ENCODE peak calls at places on chromosome 3, in six cellular contexts. W is substantia nigra; A is dorsolateral prefrontal cortex; F is CD8-positive, alpha-beta T cell; P is neuronal stem cell; R is fibroblast of lung. Z is an unnamed sample.

GRCh38 chr3:40971191-40972168 is 227.8 kb upstream of the CTNNB1 start:
- DNase-seq in W (no peak), A (no peak), R (peak), F (no peak), P (no peak), Z (peak)

GRCh38 chr3:31039145-31039544 is 144.7 kb upstream of the GADL1 start:
- DNase-seq in A (no peak), F (no peak), R (no peak), W (no peak), P (no peak), Z (no peak)

GRCh38 chr3:178752843-178753242 is 216.6 kb downstream of the KCNMB2 start:
- DNase-seq in R (no peak), F (no peak), P (no peak), W (no peak), A (no peak), Z (no peak)

GRCh38 chr3:45560270-45561020 is 34.1 kb upstream of the LIMD1 start:
- DNase-seq in A (no peak), R (peak), W (peak), F (no peak), P (no peak), Z (peak)

GRCh38 chr3:2713923-2714322 is 396.3 kb downstream of the IL5RA start:
- DNase-seq in P (no peak), A (no peak), R (peak), F (no peak), W (no peak), Z (no peak)

GRCh38 chr3:177150970-177151627 is 46.2 kb downstream of the TBL1XR1 start:
- DNase-seq in A (no peak), F (no peak), R (peak), P (no peak), W (no peak), Z (no peak)

GRCh38 chr3:133895208-133896001 is at the start of gene RAB6B:
- DNase-seq in R (peak), A (no peak), W (no peak), P (peak), F (no peak), Z (no peak)

GRCh38 chr3:127486337-127486944 is 104.1 kb downstream of the TPRA1 start:
- DNase-seq in W (no peak), R (no peak), A (no peak), P (no peak), F (peak), Z (no peak)

GRCh38 chr3:79618883-79619282 is 148.9 kb downstream of the ROBO1 start:
- DNase-seq in P (no peak), F (no peak), W (no peak), R (no peak), A (no peak), Z (no peak)

GRCh38 chr3:157098823-157099185 is 61.1 kb downstream of the CCNL1 start:
- DNase-seq in P (no peak), A (no peak), R (peak), W (no peak), F (no peak), Z (no peak)

GRCh38 chr3:62527484-62527883 is 154.1 kb upstream of the FEZF2 start:
- DNase-seq in R (no peak), W (no peak), A (no peak), F (no peak), P (no peak), Z (no peak)

GRCh38 chr3:32451049-32451659 is 51.5 kb downstream of the CMTM6 start:
- DNase-seq in R (no peak), A (no peak), W (no peak), P (peak), F (peak), Z (no peak)

GRCh38 chr3:126549861-126550487 is 8.8 kb downstream of the C3orf22 start:
- DNase-seq in F (no peak), P (no peak), A (no peak), R (no peak), W (no peak), Z (peak)

GRCh38 chr3:30858894-30859389 is 35.5 kb downstream of the GADL1 start:
- DNase-seq in P (no peak), R (no peak), F (no peak), W (no peak), A (no peak), Z (no peak)

GRCh38 chr3:139427283-139428060 is 38.0 kb upstream of the COPB2 start:
- DNase-seq in A (no peak), P (peak), W (no peak), F (no peak), R (peak), Z (no peak)

GRCh38 chr3:50204052-50204803 is 843 bp upstream of the SLC38A3 start:
- DNase-seq in W (no peak), A (no peak), R (no peak), F (no peak), P (no peak), Z (no peak)

GRCh38 chr3:4588410-4588809 is 95.3 kb downstream of the ITPR1 start:
- DNase-seq in F (no peak), P (no peak), R (peak), A (no peak), W (no peak), Z (no peak)

GRCh38 chr3:127732879-127733350 is 60.2 kb downstream of the ABTB1 start:
- DNase-seq in P (no peak), A (no peak), R (no peak), W (no peak), F (no peak), Z (no peak)

GRCh38 chr3:69941439-69942176 is 57.9 kb upstream of the SAMMSON start:
- DNase-seq in P (no peak), A (no peak), F (no peak), R (peak), W (no peak), Z (no peak)

GRCh38 chr3:55795736-55796135 is 308.6 kb upstream of the WNT5A start:
- DNase-seq in A (no peak), F (no peak), W (no peak), R (no peak), P (no peak), Z (no peak)

GRCh38 chr3:65146149-65146548 is 458.3 kb upstream of the ADAMTS9 start:
- DNase-seq in P (no peak), F (no peak), R (peak), A (no peak), W (no peak), Z (no peak)

DNA sequence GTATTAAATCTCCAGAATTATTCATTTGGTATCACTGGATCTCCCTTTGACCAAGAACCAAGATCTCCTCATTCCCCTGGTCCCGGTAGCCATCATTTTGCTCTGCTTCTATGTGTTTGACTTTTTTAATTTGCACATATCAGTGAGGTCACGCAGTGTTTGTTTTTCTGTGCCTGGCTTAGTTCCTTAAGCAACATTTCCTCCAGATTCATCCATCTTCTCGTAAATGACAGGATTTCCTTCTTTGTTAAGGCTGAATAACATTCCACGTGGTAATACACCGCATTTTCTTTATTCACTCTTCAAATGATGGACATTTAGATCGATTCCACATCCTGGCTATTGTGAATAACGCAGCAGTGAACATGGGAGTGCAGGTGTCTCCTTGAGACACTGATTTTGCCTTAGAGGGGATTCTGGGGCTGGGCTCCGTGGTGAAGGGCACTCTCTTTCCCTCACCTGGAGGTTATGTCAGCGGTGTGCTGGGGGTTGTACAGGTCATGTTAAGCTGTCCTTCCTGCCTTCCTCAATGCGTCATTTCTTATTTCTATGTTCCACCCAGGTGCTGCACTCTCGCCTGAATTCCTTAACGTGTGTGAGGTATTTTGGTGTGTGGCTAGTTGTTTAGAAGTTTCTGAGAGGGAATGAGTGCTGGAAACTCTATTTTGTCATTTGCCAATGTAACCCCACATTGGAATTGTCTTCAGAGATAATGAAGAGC is 212.2 kb downstream of the LPP start:
- DNase-seq in A (no peak), P (no peak), R (peak), F (no peak), W (no peak), Z (no peak)
- H3K27ac ChIP-seq in A (no peak), P (no peak), R (no peak), F (no peak), W (no peak), Z (peak)

GRCh38 chr3:152282813-152283212 is 14.1 kb downstream of the MBNL1 start:
- DNase-seq in R (no peak), P (no peak), W (no peak), F (no peak), A (no peak), Z (no peak)
- H3K27ac ChIP-seq in R (no peak), P (no peak), W (peak), F (no peak), A (peak), Z (peak)

DNA sequence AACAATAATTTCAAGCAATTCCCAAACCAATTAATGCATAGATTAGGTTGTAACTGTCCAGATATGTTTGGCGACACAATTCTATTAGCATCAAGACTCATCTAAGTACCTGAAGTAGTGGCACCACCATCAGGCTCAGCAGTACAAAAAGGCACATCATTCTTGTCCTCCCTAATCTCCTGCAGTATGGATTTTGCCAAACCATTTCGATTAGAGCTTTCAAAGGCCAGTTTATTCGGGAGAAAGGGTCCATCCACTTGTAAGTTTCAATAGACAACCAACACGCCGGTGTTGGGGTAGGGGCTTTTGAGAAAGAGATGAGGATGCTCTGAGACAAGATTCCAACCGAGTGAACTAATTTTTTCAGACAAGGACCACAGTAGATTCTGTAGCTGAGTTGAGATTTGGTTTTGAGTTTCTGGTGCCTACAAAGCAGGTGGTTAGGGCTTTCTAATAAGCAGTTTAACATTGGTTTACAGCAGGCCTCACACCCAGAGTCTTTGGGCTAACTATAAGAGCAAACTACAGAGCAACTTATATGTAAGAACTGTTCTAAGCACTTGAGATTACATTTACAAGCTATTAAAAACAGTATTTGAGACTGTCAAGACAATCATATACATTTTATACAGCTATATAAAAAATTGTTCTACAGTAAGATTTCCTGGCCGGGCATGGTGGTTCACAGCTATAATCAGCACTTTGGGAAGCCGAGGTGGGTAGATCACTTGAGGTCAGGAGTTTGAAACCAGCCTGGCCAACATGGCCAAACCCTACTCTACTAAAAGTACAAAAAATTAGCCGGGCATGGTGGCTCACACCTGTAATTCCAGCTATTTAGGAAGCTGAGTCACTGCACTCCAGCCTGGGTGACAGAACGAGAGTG is 4.5 kb downstream of the RPL22L1 start:
- DNase-seq in P (no peak), F (no peak), A (no peak), W (no peak), R (peak), Z (no peak)
- H3K27ac ChIP-seq in P (no peak), F (no peak), A (no peak), W (no peak), R (no peak), Z (no peak)

GRCh38 chr3:197888511-197888910 is 61.5 kb upstream of the RPL35A start:
- DNase-seq in W (no peak), P (no peak), A (no peak), R (no peak), F (no peak), Z (no peak)
- H3K27ac ChIP-seq in W (no peak), P (no peak), A (no peak), R (no peak), F (no peak), Z (no peak)

DNA sequence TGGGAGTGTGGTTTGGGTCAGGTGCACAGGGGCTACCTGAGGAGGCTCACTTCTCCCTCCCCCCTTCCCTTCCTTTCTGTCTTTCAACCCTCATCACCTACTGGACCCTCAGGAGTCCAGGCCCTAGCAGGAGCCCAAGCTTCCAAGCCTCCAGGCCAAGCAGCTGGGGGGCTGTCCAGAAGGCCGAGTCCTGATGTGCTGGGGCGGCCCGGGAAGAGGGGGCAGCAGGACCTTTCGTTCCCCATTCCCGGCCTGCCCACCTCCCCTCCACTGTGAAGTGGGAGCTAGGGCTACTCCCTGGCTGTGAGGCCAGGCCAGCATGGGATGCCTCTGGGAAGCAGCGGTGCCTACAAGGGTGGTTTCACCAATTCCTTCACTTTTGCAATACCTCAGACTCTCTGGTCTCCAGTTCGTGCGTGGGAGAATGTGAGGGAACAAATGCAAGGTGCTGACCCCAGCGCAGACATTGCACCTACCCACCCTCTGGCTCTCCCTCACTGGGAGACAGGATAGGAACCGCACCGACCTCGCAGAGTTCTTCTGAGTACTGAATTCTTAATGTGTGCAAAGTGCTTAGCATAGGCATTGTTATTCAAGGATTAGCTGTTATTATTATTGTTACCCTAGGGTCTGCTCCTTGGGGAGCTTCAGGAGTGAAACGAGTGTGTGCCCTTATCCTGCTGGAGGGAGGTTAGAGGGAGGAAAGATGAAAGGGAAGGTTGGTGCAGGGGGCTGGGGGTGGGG is 2.5 kb downstream of the EPHB3 start:
- DNase-seq in F (no peak), P (no peak), A (no peak), R (no peak), W (no peak), Z (no peak)
- H3K27ac ChIP-seq in F (no peak), P (no peak), A (peak), R (no peak), W (no peak), Z (peak)

GRCh38 chr3:196504556-196504955 is 988 bp upstream of the RNF168 start:
- DNase-seq in F (no peak), A (no peak), W (no peak), R (no peak), P (no peak), Z (no peak)
- H3K27ac ChIP-seq in F (no peak), A (no peak), W (no peak), R (no peak), P (no peak), Z (peak)

GRCh38 chr3:13019706-13020105 is 53.5 kb downstream of the IQSEC1 start:
- DNase-seq in F (no peak), A (no peak), P (no peak), R (no peak), W (no peak), Z (no peak)
- H3K27ac ChIP-seq in F (no peak), A (no peak), P (no peak), R (no peak), W (no peak), Z (peak)